ENCODE peak calls at places on chromosomes 7 and 10, in eight cellular contexts. J is upper lobe of right lung; Q is stimulated activated CD4-positive, alpha-beta T cell treated with anti-CD3 and anti-CD28 coated beads, Interleukin-12 subunit alpha, Interleukin-12 subunit beta, amount 100 ng/mL, for 4 hours; L is NCI-H460; P is naive thymus-derived CD4-positive, alpha-beta T cell; N is stimulated activated CD8-positive, alpha-beta memory T cell treated with anti-CD3 and anti-CD28 coated beads, Interleukin-15, amount 100 ng/mL, for 24 hours; W is colonic mucosa; A is CD8-positive, alpha-beta memory T cell. I is an unnamed sample.

GRCh38 chr10:30529373-30529998 is 95.5 kb downstream of the MAP3K8 start:
- DNase-seq in J (peak), Q (peak), L (no peak), P (peak), N (peak), W (peak), A (peak), I (peak)

GRCh38 chr10:61993676-61994401 is 92.3 kb downstream of the ARID5B start:
- DNase-seq in J (no peak), Q (no peak), L (no peak), P (peak), N (no peak), W (no peak), A (no peak), I (peak)

GRCh38 chr7:151025924-151026671 is 1.8 kb upstream of the ATG9B start:
- DNase-seq in J (no peak), Q (no peak), L (no peak), P (no peak), N (no peak), W (no peak), A (no peak), I (no peak)

GRCh38 chr10:116809528-116810500 is 39.5 kb upstream of the ENO4 start:
- DNase-seq in J (no peak), Q (no peak), L (peak), P (no peak), N (no peak), W (peak), A (no peak), I (no peak)

GRCh38 chr10:110141747-110142625 is 65.4 kb upstream of the MXI1 start:
- DNase-seq in J (peak), Q (no peak), L (no peak), P (no peak), N (no peak), W (no peak), A (no peak), I (no peak)

GRCh38 chr7:127803626-127804025 is 151.6 kb downstream of the SND1 start:
- DNase-seq in J (no peak), Q (no peak), L (no peak), P (no peak), N (no peak), W (no peak), A (no peak), I (no peak)

GRCh38 chr10:93652857-93653256 is 40.5 kb downstream of the PDE6C start:
- DNase-seq in J (no peak), Q (no peak), L (no peak), P (no peak), N (no peak), W (no peak), A (no peak), I (no peak)

GRCh38 chr10:8221481-8221880 is 167.0 kb downstream of the GATA3 start:
- DNase-seq in J (no peak), Q (no peak), L (no peak), P (no peak), N (no peak), W (no peak), A (no peak), I (no peak)

GRCh38 chr7:44285561-44285960 is 39.8 kb downstream of the CAMK2B start:
- DNase-seq in J (peak), Q (no peak), L (no peak), P (no peak), N (no peak), W (no peak), A (no peak), I (no peak)

GRCh38 chr10:108791030-108791429 is 1132.3 kb downstream of the XPNPEP1 start:
- DNase-seq in J (no peak), Q (no peak), L (no peak), P (no peak), N (no peak), W (no peak), A (no peak), I (no peak)

GRCh38 chr7:138435231-138435919 is 24.7 kb upstream of the TRIM24 start:
- DNase-seq in J (no peak), Q (no peak), L (no peak), P (no peak), N (no peak), W (no peak), A (no peak), I (no peak)

GRCh38 chr7:106518239-106518638 is 142.7 kb downstream of the CCDC71L start:
- DNase-seq in J (no peak), Q (no peak), L (no peak), P (no peak), N (no peak), W (no peak), A (no peak), I (no peak)

GRCh38 chr10:88858493-88858892 is 6.8 kb upstream of the ANKRD22 start:
- DNase-seq in J (no peak), Q (no peak), L (no peak), P (no peak), N (no peak), W (no peak), A (no peak), I (no peak)

GRCh38 chr7:157679607-157680006 is 342.8 kb downstream of the DNAJB6 start:
- DNase-seq in J (no peak), Q (no peak), L (no peak), P (no peak), N (no peak), W (no peak), A (no peak), I (no peak)

GRCh38 chr10:89332092-89332633 is 4.4 kb downstream of the IFIT3 start:
- DNase-seq in J (no peak), Q (no peak), L (no peak), P (peak), N (no peak), W (peak), A (no peak), I (peak)

GRCh38 chr7:18896343-18896975 is 221.0 kb downstream of the TWIST1 start:
- DNase-seq in J (no peak), Q (no peak), L (no peak), P (no peak), N (no peak), W (no peak), A (no peak), I (no peak)

GRCh38 chr7:141585592-141586510 is 34.6 kb downstream of the AGK start:
- DNase-seq in J (no peak), Q (peak), L (peak), P (no peak), N (no peak), W (no peak), A (no peak), I (no peak)

GRCh38 chr10:1978593-1978992 is 241.3 kb upstream of the ADARB2 start:
- DNase-seq in J (no peak), Q (no peak), L (peak), P (no peak), N (no peak), W (no peak), A (no peak), I (no peak)

GRCh38 chr10:30068482-30069223 is 9.3 kb upstream of the JCAD start:
- DNase-seq in J (no peak), Q (no peak), L (no peak), P (no peak), N (no peak), W (no peak), A (no peak), I (no peak)

GRCh38 chr10:109977382-109977806 is 30.4 kb upstream of the ADD3 start:
- DNase-seq in J (no peak), Q (no peak), L (no peak), P (no peak), N (no peak), W (peak), A (no peak), I (no peak)

GRCh38 chr10:70492786-70493659 is 14.5 kb downstream of the PALD1 start:
- DNase-seq in J (no peak), Q (no peak), L (no peak), P (no peak), N (no peak), W (no peak), A (no peak), I (no peak)